ENCODE peak calls at places on chromosomes 3 and 15, in ten cellular contexts. One of them, this sample, is unnamed.

GRCh38 chr3:87276484-87276883 is at the start of gene POU1F1:
- DNase-seq in fibroblast of lung: no peak
- DNase-seq in endothelial cell of umbilical vein: no peak
- DNase-seq in HepG2: no peak
- DNase-seq in mesenchymal stem cell: no peak
- DNase-seq in MM.1S: no peak
- DNase-seq in IMR-90: no peak
- DNase-seq in neural progenitor cell: no peak
- DNase-seq in H9: no peak
- DNase-seq in hepatocyte: no peak
- DNase-seq in this sample: no peak

GRCh38 chr3:128385080-128385832 is 81.4 kb downstream of the DNAJB8 start:
- DNase-seq in IMR-90: peak
- DNase-seq in mesenchymal stem cell: no peak
- DNase-seq in hepatocyte: peak
- DNase-seq in MM.1S: no peak
- DNase-seq in endothelial cell of umbilical vein: no peak
- DNase-seq in H9: no peak
- DNase-seq in neural progenitor cell: no peak
- DNase-seq in fibroblast of lung: peak
- DNase-seq in HepG2: peak
- DNase-seq in this sample: peak

GRCh38 chr15:40929730-40930429 is 740 bp downstream of the DLL4 start:
- DNase-seq in endothelial cell of umbilical vein: peak
- DNase-seq in neural progenitor cell: peak
- DNase-seq in hepatocyte: peak
- DNase-seq in fibroblast of lung: peak
- DNase-seq in HepG2: no peak
- DNase-seq in mesenchymal stem cell: peak
- DNase-seq in MM.1S: no peak
- DNase-seq in H9: no peak
- DNase-seq in IMR-90: peak
- DNase-seq in this sample: peak

GRCh38 chr3:120858501-120858900 is 49.5 kb upstream of the STXBP5L start:
- DNase-seq in hepatocyte: no peak
- DNase-seq in IMR-90: no peak
- DNase-seq in HepG2: no peak
- DNase-seq in H9: no peak
- DNase-seq in MM.1S: no peak
- DNase-seq in endothelial cell of umbilical vein: no peak
- DNase-seq in mesenchymal stem cell: no peak
- DNase-seq in fibroblast of lung: peak
- DNase-seq in neural progenitor cell: no peak
- DNase-seq in this sample: peak

GRCh38 chr3:184733181-184733580 is 21.3 kb upstream of the MAGEF1 start:
- DNase-seq in HepG2: no peak
- DNase-seq in IMR-90: no peak
- DNase-seq in MM.1S: no peak
- DNase-seq in hepatocyte: no peak
- DNase-seq in fibroblast of lung: no peak
- DNase-seq in endothelial cell of umbilical vein: no peak
- DNase-seq in neural progenitor cell: no peak
- DNase-seq in mesenchymal stem cell: no peak
- DNase-seq in H9: no peak
- DNase-seq in this sample: peak

GRCh38 chr3:114527036-114527644 is 233.3 kb downstream of the TIGIT start:
- DNase-seq in mesenchymal stem cell: no peak
- DNase-seq in IMR-90: peak
- DNase-seq in HepG2: peak
- DNase-seq in H9: no peak
- DNase-seq in hepatocyte: no peak
- DNase-seq in endothelial cell of umbilical vein: peak
- DNase-seq in neural progenitor cell: peak
- DNase-seq in fibroblast of lung: peak
- DNase-seq in MM.1S: no peak
- DNase-seq in this sample: peak

GRCh38 chr15:25052191-25052999 is 97.6 kb downstream of the SNRPN start:
- DNase-seq in IMR-90: no peak
- DNase-seq in fibroblast of lung: no peak
- DNase-seq in hepatocyte: no peak
- DNase-seq in mesenchymal stem cell: no peak
- DNase-seq in neural progenitor cell: no peak
- DNase-seq in HepG2: no peak
- DNase-seq in MM.1S: no peak
- DNase-seq in H9: peak
- DNase-seq in endothelial cell of umbilical vein: no peak
- DNase-seq in this sample: no peak

GRCh38 chr15:60392986-60393811 is 4.6 kb downstream of the ANXA2 start:
- DNase-seq in MM.1S: no peak
- DNase-seq in HepG2: peak
- DNase-seq in hepatocyte: peak
- DNase-seq in endothelial cell of umbilical vein: peak
- DNase-seq in fibroblast of lung: peak
- DNase-seq in H9: no peak
- DNase-seq in IMR-90: peak
- DNase-seq in mesenchymal stem cell: peak
- DNase-seq in neural progenitor cell: no peak
- DNase-seq in this sample: peak

GRCh38 chr3:8887435-8888295 is 75.6 kb downstream of the RAD18 start:
- DNase-seq in MM.1S: no peak
- DNase-seq in IMR-90: no peak
- DNase-seq in hepatocyte: no peak
- DNase-seq in endothelial cell of umbilical vein: no peak
- DNase-seq in HepG2: no peak
- DNase-seq in fibroblast of lung: no peak
- DNase-seq in mesenchymal stem cell: no peak
- DNase-seq in H9: no peak
- DNase-seq in neural progenitor cell: no peak
- DNase-seq in this sample: no peak

GRCh38 chr3:28349397-28350000 is 875 bp upstream of the AZI2 start:
- DNase-seq in MM.1S: no peak
- DNase-seq in neural progenitor cell: no peak
- DNase-seq in mesenchymal stem cell: no peak
- DNase-seq in hepatocyte: no peak
- DNase-seq in endothelial cell of umbilical vein: no peak
- DNase-seq in fibroblast of lung: no peak
- DNase-seq in H9: no peak
- DNase-seq in HepG2: no peak
- DNase-seq in IMR-90: peak
- DNase-seq in this sample: peak

GRCh38 chr3:107796786-107797185 is 274.0 kb downstream of the BBX start:
- DNase-seq in hepatocyte: peak
- DNase-seq in endothelial cell of umbilical vein: peak
- DNase-seq in fibroblast of lung: peak
- DNase-seq in MM.1S: no peak
- DNase-seq in H9: no peak
- DNase-seq in neural progenitor cell: no peak
- DNase-seq in IMR-90: peak
- DNase-seq in HepG2: peak
- DNase-seq in mesenchymal stem cell: peak
- DNase-seq in this sample: no peak

GRCh38 chr3:71510485-71510884 is 73.0 kb downstream of the FOXP1 start:
- DNase-seq in endothelial cell of umbilical vein: peak
- DNase-seq in neural progenitor cell: no peak
- DNase-seq in hepatocyte: peak
- DNase-seq in fibroblast of lung: peak
- DNase-seq in H9: no peak
- DNase-seq in HepG2: peak
- DNase-seq in mesenchymal stem cell: peak
- DNase-seq in MM.1S: peak
- DNase-seq in IMR-90: peak
- DNase-seq in this sample: no peak

GRCh38 chr3:24640330-24640877 is 145.8 kb upstream of the THRB start:
- DNase-seq in fibroblast of lung: peak
- DNase-seq in endothelial cell of umbilical vein: peak
- DNase-seq in IMR-90: no peak
- DNase-seq in MM.1S: no peak
- DNase-seq in HepG2: peak
- DNase-seq in neural progenitor cell: peak
- DNase-seq in mesenchymal stem cell: peak
- DNase-seq in H9: no peak
- DNase-seq in hepatocyte: peak
- DNase-seq in this sample: peak

GRCh38 chr3:113534365-113534764 is 2.0 kb downstream of the SIDT1 start:
- DNase-seq in hepatocyte: no peak
- DNase-seq in HepG2: no peak
- DNase-seq in mesenchymal stem cell: no peak
- DNase-seq in neural progenitor cell: no peak
- DNase-seq in MM.1S: no peak
- DNase-seq in H9: no peak
- DNase-seq in IMR-90: no peak
- DNase-seq in fibroblast of lung: no peak
- DNase-seq in endothelial cell of umbilical vein: no peak
- DNase-seq in this sample: no peak

GRCh38 chr3:149299938-149300791 is 33.3 kb downstream of the TM4SF18 start:
- DNase-seq in H9: no peak
- DNase-seq in HepG2: peak
- DNase-seq in endothelial cell of umbilical vein: peak
- DNase-seq in hepatocyte: peak
- DNase-seq in mesenchymal stem cell: peak
- DNase-seq in neural progenitor cell: no peak
- DNase-seq in IMR-90: peak
- DNase-seq in MM.1S: no peak
- DNase-seq in fibroblast of lung: peak
- DNase-seq in this sample: peak
- H2AFZ ChIP-seq in H9: no peak
- H2AFZ ChIP-seq in HepG2: peak
- H2AFZ ChIP-seq in endothelial cell of umbilical vein: peak
- H2AFZ ChIP-seq in hepatocyte: peak
- H2AFZ ChIP-seq in mesenchymal stem cell: no peak
- H2AFZ ChIP-seq in neural progenitor cell: no peak
- H2AFZ ChIP-seq in IMR-90: peak
- H2AFZ ChIP-seq in MM.1S: no peak
- H2AFZ ChIP-seq in fibroblast of lung: no peak
- H2AFZ ChIP-seq in this sample: peak

DNA sequence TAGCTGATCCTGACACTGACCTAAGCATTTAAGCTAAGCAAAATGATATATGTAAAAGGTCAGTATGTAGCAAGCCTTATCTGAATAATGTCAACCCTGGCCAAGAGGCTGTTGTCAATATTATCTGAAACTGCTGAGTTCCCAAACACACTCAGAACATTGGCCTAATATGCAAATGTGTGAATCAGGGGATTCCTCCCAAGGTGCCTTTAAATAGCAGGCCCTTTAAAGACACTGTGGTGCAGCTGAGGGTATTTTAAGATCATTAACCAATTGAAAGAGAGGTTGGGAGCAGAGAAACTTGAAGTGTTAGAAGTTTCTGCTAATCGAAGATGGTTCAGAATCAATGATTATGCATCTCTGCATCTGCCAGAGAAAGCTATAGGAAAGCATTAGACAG is 207.0 kb downstream of the NTRK3 start:
- DNase-seq in H9: no peak
- DNase-seq in MM.1S: peak
- DNase-seq in fibroblast of lung: no peak
- DNase-seq in neural progenitor cell: no peak
- DNase-seq in hepatocyte: no peak
- DNase-seq in mesenchymal stem cell: no peak
- DNase-seq in HepG2: no peak
- DNase-seq in IMR-90: no peak
- DNase-seq in endothelial cell of umbilical vein: no peak
- DNase-seq in this sample: no peak
- H2AFZ ChIP-seq in H9: no peak
- H2AFZ ChIP-seq in MM.1S: no peak
- H2AFZ ChIP-seq in fibroblast of lung: no peak
- H2AFZ ChIP-seq in neural progenitor cell: no peak
- H2AFZ ChIP-seq in hepatocyte: no peak
- H2AFZ ChIP-seq in mesenchymal stem cell: no peak
- H2AFZ ChIP-seq in HepG2: no peak
- H2AFZ ChIP-seq in IMR-90: no peak
- H2AFZ ChIP-seq in endothelial cell of umbilical vein: no peak
- H2AFZ ChIP-seq in this sample: no peak

DNA sequence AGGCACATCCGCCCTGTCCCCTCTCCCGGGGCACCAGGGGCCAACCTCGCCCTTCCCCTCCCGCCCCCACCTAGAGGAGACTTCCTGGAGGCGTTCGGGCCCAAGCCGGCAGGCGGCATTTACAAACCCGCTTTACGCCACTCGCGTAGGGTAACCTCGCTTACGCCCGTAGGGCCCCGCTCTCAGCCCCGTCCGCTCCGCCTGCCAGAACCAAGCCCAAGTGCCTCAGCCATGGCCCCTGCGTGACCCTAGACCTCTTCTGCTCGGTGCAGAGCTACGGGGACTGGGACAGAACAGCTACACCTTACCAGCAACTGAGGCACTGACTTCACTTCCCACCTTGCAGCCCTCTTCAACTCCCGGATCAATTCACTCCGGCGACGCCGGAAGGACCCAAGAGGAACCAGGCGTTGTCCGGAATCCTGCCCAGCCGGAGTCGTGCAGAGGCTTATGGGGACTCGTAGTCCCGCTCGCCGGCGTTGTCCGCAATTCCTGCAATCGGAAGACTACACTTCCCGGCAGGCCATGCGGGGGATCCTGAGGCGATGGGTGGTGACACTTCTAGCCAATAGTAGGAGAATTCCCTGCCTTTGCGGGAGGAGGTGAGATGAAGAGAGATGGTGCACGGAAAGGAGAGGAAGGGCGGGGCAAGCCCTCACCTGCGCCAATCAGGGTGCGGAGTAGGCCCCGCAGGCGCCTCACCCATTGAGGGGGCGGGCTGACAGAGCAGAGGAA is at the start of gene PDCD10:
- DNase-seq in IMR-90: peak
- DNase-seq in H9: peak
- DNase-seq in HepG2: peak
- DNase-seq in MM.1S: peak
- DNase-seq in hepatocyte: peak
- DNase-seq in fibroblast of lung: peak
- DNase-seq in mesenchymal stem cell: peak
- DNase-seq in neural progenitor cell: peak
- DNase-seq in endothelial cell of umbilical vein: peak
- DNase-seq in this sample: peak
- H2AFZ ChIP-seq in IMR-90: peak
- H2AFZ ChIP-seq in H9: peak
- H2AFZ ChIP-seq in HepG2: peak
- H2AFZ ChIP-seq in MM.1S: peak
- H2AFZ ChIP-seq in hepatocyte: peak
- H2AFZ ChIP-seq in fibroblast of lung: peak
- H2AFZ ChIP-seq in mesenchymal stem cell: peak
- H2AFZ ChIP-seq in neural progenitor cell: peak
- H2AFZ ChIP-seq in endothelial cell of umbilical vein: peak
- H2AFZ ChIP-seq in this sample: peak

GRCh38 chr3:62727576-62727975 is 147.6 kb downstream of the CADPS start:
- DNase-seq in fibroblast of lung: peak
- DNase-seq in IMR-90: no peak
- DNase-seq in hepatocyte: no peak
- DNase-seq in HepG2: no peak
- DNase-seq in H9: no peak
- DNase-seq in MM.1S: no peak
- DNase-seq in neural progenitor cell: peak
- DNase-seq in mesenchymal stem cell: no peak
- DNase-seq in endothelial cell of umbilical vein: peak
- DNase-seq in this sample: no peak
- H2AFZ ChIP-seq in fibroblast of lung: no peak
- H2AFZ ChIP-seq in IMR-90: no peak
- H2AFZ ChIP-seq in hepatocyte: no peak
- H2AFZ ChIP-seq in HepG2: no peak
- H2AFZ ChIP-seq in H9: no peak
- H2AFZ ChIP-seq in MM.1S: no peak
- H2AFZ ChIP-seq in neural progenitor cell: no peak
- H2AFZ ChIP-seq in mesenchymal stem cell: no peak
- H2AFZ ChIP-seq in endothelial cell of umbilical vein: no peak
- H2AFZ ChIP-seq in this sample: no peak